ENCODE peak calls at places on chromosomes 5 and 9, in eight cellular contexts. T is IMR-90; Q is stromal cell of bone marrow; N is MM.1S; U is cardiac fibroblast; M is stimulated activated CD4-positive, alpha-beta T cell treated with anti-CD3 and anti-CD28 coated beads, Interleukin-4, amount 100 ng/mL, for 48 hours; Z is NCI-H1105; G is SK-N-DZ. Y is an unnamed sample.

GRCh38 chr9:131633491-131634031 is 88.2 kb downstream of the PRRT1B start:
- DNase-seq in T (no peak), Q (no peak), N (no peak), U (no peak), M (no peak), Z (peak; percentile 67), G (no peak), Y (no peak)

GRCh38 chr5:20229286-20230005 is 241.4 kb upstream of the CDH18 start:
- DNase-seq in T (no peak), Q (no peak), N (no peak), U (peak; percentile 26), M (no peak), Z (no peak), G (no peak), Y (no peak)

GRCh38 chr5:112635276-112635675 is 102.4 kb upstream of the APC start:
- DNase-seq in T (no peak), Q (no peak), N (no peak), U (no peak), M (no peak), Z (no peak), G (no peak), Y (no peak)

GRCh38 chr9:108838017-108838416 is 17.8 kb downstream of the ACTL7B start:
- DNase-seq in T (peak; percentile 20), Q (no peak), N (no peak), U (peak; percentile 56), M (no peak), Z (no peak), G (no peak), Y (no peak)

GRCh38 chr9:124394167-124394566 is 21.1 kb downstream of the PSMB7 start:
- DNase-seq in T (peak; percentile 32), Q (no peak), N (no peak), U (no peak), M (no peak), Z (no peak), G (no peak), Y (no peak)

GRCh38 chr9:35646583-35647265 is 4.0 kb downstream of the SIT1 start:
- DNase-seq in T (peak; percentile 82), Q (peak; percentile 76), N (peak; percentile 88), U (peak; percentile 88), M (peak; percentile 87), Z (peak; percentile 88), G (peak; percentile 83), Y (no peak)

GRCh38 chr9:130530932-130531331 is 48.4 kb upstream of the FUBP3 start:
- DNase-seq in T (no peak), Q (peak; percentile 44), N (no peak), U (peak; percentile 58), M (no peak), Z (no peak), G (no peak), Y (no peak)

GRCh38 chr9:136995370-136995769 is 998 bp downstream of the CLIC3 start:
- DNase-seq in T (no peak), Q (no peak), N (no peak), U (no peak), M (no peak), Z (no peak), G (no peak), Y (no peak)

GRCh38 chr5:374631-375335 is 53.3 kb downstream of the AHRR start:
- DNase-seq in T (no peak), Q (no peak), N (no peak), U (no peak), M (no peak), Z (no peak), G (no peak), Y (no peak)

GRCh38 chr9:73173526-73174411 is 22.1 kb downstream of the ANXA1 start:
- DNase-seq in T (no peak), Q (no peak), N (no peak), U (no peak), M (no peak), Z (no peak), G (no peak), Y (no peak)

GRCh38 chr9:82598254-82599039 is 464.5 kb downstream of the RASEF start:
- DNase-seq in T (peak; percentile 12), Q (no peak), N (no peak), U (no peak), M (no peak), Z (no peak), G (peak; percentile 89), Y (no peak)

GRCh38 chr9:9585920-9586319 is 1026.9 kb downstream of the PTPRD start:
- DNase-seq in T (no peak), Q (no peak), N (no peak), U (no peak), M (no peak), Z (no peak), G (no peak), Y (no peak)

GRCh38 chr9:121807918-121808278 is 156.5 kb downstream of the DAB2IP start:
- DNase-seq in T (no peak), Q (no peak), N (no peak), U (no peak), M (no peak), Z (no peak), G (peak; percentile 53), Y (no peak)

GRCh38 chr5:132822650-132823480 is 7.6 kb downstream of the SHROOM1 start:
- DNase-seq in T (no peak), Q (no peak), N (no peak), U (no peak), M (peak; percentile 19), Z (no peak), G (no peak), Y (no peak)

GRCh38 chr9:5025416-5025815 is 40.3 kb downstream of the JAK2 start:
- DNase-seq in T (peak; percentile 2), Q (peak; percentile 6), N (no peak), U (peak; percentile 60), M (no peak), Z (no peak), G (no peak), Y (no peak)

GRCh38 chr5:68823301-68823700 is 270.5 kb upstream of the SLC30A5 start:
- DNase-seq in T (no peak), Q (no peak), N (no peak), U (no peak), M (no peak), Z (no peak), G (no peak), Y (no peak)

GRCh38 chr9:77475641-77476473 is 172.3 kb downstream of the GNA14 start:
- DNase-seq in T (peak; percentile 28), Q (peak; percentile 73), N (peak; percentile 28), U (peak; percentile 91), M (peak; percentile 46), Z (no peak), G (no peak), Y (peak; percentile 33)

GRCh38 chr5:42057254-42057690 is 132.2 kb downstream of the FBXO4 start:
- DNase-seq in T (peak; percentile 25), Q (peak; percentile 10), N (peak; percentile 56), U (peak; percentile 56), M (peak; percentile 28), Z (peak; percentile 43), G (peak; percentile 44), Y (peak; percentile 1)

GRCh38 chr5:180111273-180111695 is 39.7 kb upstream of the RNF130 start:
- DNase-seq in T (no peak), Q (no peak), N (no peak), U (no peak), M (no peak), Z (no peak), G (no peak), Y (no peak)

GRCh38 chr5:139215176-139215975 is 17.2 kb upstream of the SIL1 start:
- DNase-seq in T (no peak), Q (no peak), N (no peak), U (peak; percentile 43), M (no peak), Z (no peak), G (no peak), Y (no peak)